ENCODE peak calls at places on chromosomes 7 and 10, in five cellular contexts. One of them, this sample, is unnamed.

GRCh38 chr10:43253461-43254198 is 13.2 kb downstream of the RASGEF1A start:
- DNase-seq in endodermal cell: peak
- DNase-seq in stimulated activated CD4-positive, alpha-beta T cell treated with anti-CD3 and anti-CD28 coated beads, Interleukin-2, amount 100 ng/mL, for 48 hours: no peak
- DNase-seq in NCI-H1436: no peak
- DNase-seq in Karpas-422: no peak
- DNase-seq in this sample: no peak

GRCh38 chr10:24315211-24315610 is 106.3 kb downstream of the KIAA1217 start:
- DNase-seq in endodermal cell: no peak
- DNase-seq in stimulated activated CD4-positive, alpha-beta T cell treated with anti-CD3 and anti-CD28 coated beads, Interleukin-2, amount 100 ng/mL, for 48 hours: no peak
- DNase-seq in NCI-H1436: no peak
- DNase-seq in Karpas-422: no peak
- DNase-seq in this sample: no peak

GRCh38 chr10:124366825-124367224 is 51.9 kb downstream of the OAT start:
- DNase-seq in endodermal cell: no peak
- DNase-seq in stimulated activated CD4-positive, alpha-beta T cell treated with anti-CD3 and anti-CD28 coated beads, Interleukin-2, amount 100 ng/mL, for 48 hours: no peak
- DNase-seq in NCI-H1436: no peak
- DNase-seq in Karpas-422: no peak
- DNase-seq in this sample: no peak

GRCh38 chr7:131497454-131497853 is 59.0 kb downstream of the PODXL start:
- DNase-seq in endodermal cell: no peak
- DNase-seq in stimulated activated CD4-positive, alpha-beta T cell treated with anti-CD3 and anti-CD28 coated beads, Interleukin-2, amount 100 ng/mL, for 48 hours: no peak
- DNase-seq in NCI-H1436: no peak
- DNase-seq in Karpas-422: no peak
- DNase-seq in this sample: no peak

GRCh38 chr7:79292834-79293233 is 160.6 kb downstream of the MAGI2 start:
- DNase-seq in endodermal cell: no peak
- DNase-seq in stimulated activated CD4-positive, alpha-beta T cell treated with anti-CD3 and anti-CD28 coated beads, Interleukin-2, amount 100 ng/mL, for 48 hours: no peak
- DNase-seq in NCI-H1436: no peak
- DNase-seq in Karpas-422: no peak
- DNase-seq in this sample: no peak

GRCh38 chr10:22805304-22805703 is 90.9 kb upstream of the PIP4K2A start:
- DNase-seq in endodermal cell: no peak
- DNase-seq in stimulated activated CD4-positive, alpha-beta T cell treated with anti-CD3 and anti-CD28 coated beads, Interleukin-2, amount 100 ng/mL, for 48 hours: no peak
- DNase-seq in NCI-H1436: peak
- DNase-seq in Karpas-422: no peak
- DNase-seq in this sample: no peak

GRCh38 chr10:90308223-90308622 is 549.6 kb downstream of the HTR7 start:
- DNase-seq in endodermal cell: no peak
- DNase-seq in stimulated activated CD4-positive, alpha-beta T cell treated with anti-CD3 and anti-CD28 coated beads, Interleukin-2, amount 100 ng/mL, for 48 hours: no peak
- DNase-seq in NCI-H1436: no peak
- DNase-seq in Karpas-422: no peak
- DNase-seq in this sample: no peak

GRCh38 chr7:151085691-151086620 is at the start of gene AGAP3:
- DNase-seq in endodermal cell: peak
- DNase-seq in stimulated activated CD4-positive, alpha-beta T cell treated with anti-CD3 and anti-CD28 coated beads, Interleukin-2, amount 100 ng/mL, for 48 hours: peak
- DNase-seq in NCI-H1436: peak
- DNase-seq in Karpas-422: no peak
- DNase-seq in this sample: no peak

GRCh38 chr10:52570490-52570889 is 202.1 kb downstream of the MBL2 start:
- DNase-seq in endodermal cell: no peak
- DNase-seq in stimulated activated CD4-positive, alpha-beta T cell treated with anti-CD3 and anti-CD28 coated beads, Interleukin-2, amount 100 ng/mL, for 48 hours: no peak
- DNase-seq in NCI-H1436: no peak
- DNase-seq in Karpas-422: no peak
- DNase-seq in this sample: no peak

This sample was measured in NAMALWA.